ENCODE peak calls at places on chromosome 14, in eight cellular contexts. X is progenitor cell of endocrine pancreas, E is brain microvascular endothelial cell, W is GM23338, N is D721Med, L is colonic mucosa, H is transverse colon, S is AG04450. Z is an unnamed sample.
A peak's percentile ranks its signal among the peaks of the same experiment; 100 is the strongest.

GRCh38 chr14:102777711-102778615 is 714 bp downstream of the TRAF3 start:
- DNase-seq in X (no peak), H (peak; percentile 26), E (peak; percentile 14), W (peak; percentile 33), N (no peak), S (no peak), L (no peak), Z (peak; percentile 47)

GRCh38 chr14:92646952-92647461 is 101.4 kb downstream of the LGMN start:
- DNase-seq in H (peak; percentile 46), S (peak; percentile 84), W (no peak), L (no peak), X (no peak), E (peak; percentile 48), N (no peak), Z (peak; percentile 75)

GRCh38 chr14:41604793-41605534 is 1.7 kb upstream of the LRFN5 start:
- DNase-seq in L (peak; percentile 16), W (peak; percentile 93), H (no peak), X (peak; percentile 59), E (no peak), N (no peak), S (peak; percentile 66), Z (peak; percentile 91)

GRCh38 chr14:96055065-96055752 is 16.0 kb downstream of the C14orf132 start:
- DNase-seq in E (peak; percentile 54), L (no peak), S (no peak), X (no peak), N (no peak), H (no peak), W (no peak), Z (peak; percentile 31)

GRCh38 chr14:100440207-100440631 is 117.1 kb downstream of the SLC25A47 start:
- DNase-seq in S (peak; percentile 15), N (peak; percentile 50), W (peak; percentile 78), L (peak; percentile 84), X (peak; percentile 30), H (peak; percentile 82), E (peak; percentile 29), Z (peak; percentile 76)

GRCh38 chr14:75487155-75487671 is 35.1 kb upstream of the BATF start:
- DNase-seq in E (no peak), S (no peak), H (no peak), L (no peak), N (no peak), W (no peak), X (no peak), Z (no peak)

GRCh38 chr14:74988993-74989392 is 13.7 kb upstream of the EIF2B2 start:
- DNase-seq in X (no peak), H (no peak), L (no peak), S (no peak), E (no peak), N (no peak), W (peak; percentile 56), Z (no peak)

GRCh38 chr14:75545907-75546306 is 23.6 kb downstream of the BATF start:
- DNase-seq in H (no peak), X (no peak), S (no peak), W (no peak), L (no peak), N (no peak), E (no peak), Z (no peak)

GRCh38 chr14:72610096-72610830 is 283.6 kb downstream of the DPF3 start:
- DNase-seq in N (no peak), L (peak; percentile 10), H (no peak), X (no peak), E (no peak), S (no peak), W (no peak), Z (no peak)

GRCh38 chr14:101721951-101722661 is 39.4 kb upstream of the PPP2R5C start:
- DNase-seq in X (no peak), W (peak; percentile 53), S (no peak), N (no peak), E (no peak), H (peak; percentile 83), L (peak; percentile 71), Z (peak; percentile 50)

GRCh38 chr14:30849354-30849753 is 25.0 kb upstream of the COCH start:
- DNase-seq in W (no peak), S (no peak), E (no peak), H (peak; percentile 17), L (no peak), N (no peak), X (no peak), Z (no peak)

GRCh38 chr14:72183631-72184030 is 251.4 kb downstream of the RGS6 start:
- DNase-seq in W (no peak), L (no peak), E (no peak), N (no peak), X (no peak), H (no peak), S (no peak), Z (no peak)

GRCh38 chr14:24815543-24815942 is 181.6 kb upstream of the GZMB start:
- DNase-seq in S (no peak), X (no peak), N (no peak), E (no peak), L (no peak), W (no peak), H (no peak), Z (no peak)

GRCh38 chr14:55097894-55098560 is 31.0 kb upstream of the LGALS3 start:
- DNase-seq in E (no peak), X (no peak), W (no peak), L (no peak), S (no peak), H (peak; percentile 71), N (no peak), Z (no peak)

GRCh38 chr14:94127330-94127729 is 2.1 kb downstream of the IFI27L2 start:
- DNase-seq in H (no peak), S (no peak), X (no peak), E (no peak), W (no peak), L (no peak), N (no peak), Z (no peak)

GRCh38 chr14:94128216-94128839 is 1.1 kb downstream of the IFI27L2 start:
- DNase-seq in H (no peak), L (no peak), S (no peak), W (no peak), E (no peak), X (no peak), N (no peak), Z (no peak)

GRCh38 chr14:94126800-94127199 is 2.6 kb downstream of the IFI27L2 start:
- DNase-seq in L (no peak), H (no peak), W (no peak), X (no peak), N (no peak), S (no peak), E (no peak), Z (no peak)

GRCh38 chr14:94129758-94130414 is 482 bp upstream of the IFI27L2 start:
- DNase-seq in L (peak; percentile 59), N (no peak), E (peak; percentile 35), W (peak; percentile 73), X (no peak), H (no peak), S (no peak), Z (peak; percentile 42)

GRCh38 chr14:94129111-94129757 is at the start of gene IFI27L2:
- DNase-seq in H (peak; percentile 74), E (peak; percentile 78), X (peak; percentile 48), L (peak; percentile 81), S (peak; percentile 24), N (peak; percentile 75), W (peak; percentile 92), Z (peak; percentile 84)
- TF ChIP-seq CTCF in H (peak; percentile 58), E (peak; percentile 39), X (peak; percentile 52), L (no peak), S (peak; percentile 40), N (no peak), W (no peak), Z (peak; percentile 39)

DNA sequence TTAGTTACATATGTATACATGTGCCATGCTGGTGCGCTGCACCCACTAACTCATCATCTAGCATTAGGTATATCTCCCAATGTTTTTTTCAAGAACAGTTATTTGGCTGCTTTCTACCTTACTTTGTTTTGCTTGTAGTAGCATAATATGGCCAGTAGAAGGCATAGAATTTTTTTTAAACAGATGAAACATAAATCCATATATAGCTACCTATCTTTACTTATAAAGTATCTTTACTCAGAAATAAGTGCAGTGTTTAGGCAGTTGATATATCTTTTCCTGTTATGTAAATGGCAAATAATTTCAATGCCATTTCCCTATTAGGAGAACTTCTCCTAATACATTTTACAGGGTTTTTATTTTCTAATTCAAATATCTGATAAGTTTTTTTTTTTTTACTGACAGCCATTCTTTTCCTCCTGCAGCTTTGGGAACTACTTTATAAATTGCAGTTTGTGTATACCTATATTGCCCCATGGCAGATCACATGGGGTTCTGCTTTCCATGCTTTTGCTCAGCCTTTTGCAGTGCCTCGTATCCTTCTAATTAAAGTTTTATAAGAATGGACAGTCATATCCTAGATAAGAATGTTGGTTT is 143.1 kb downstream of the PCNX1 start:
- DNase-seq in S (no peak), L (no peak), N (no peak), X (no peak), H (no peak), W (peak; percentile 10), E (no peak), Z (peak; percentile 29)
- TF ChIP-seq CTCF in S (peak; percentile 50), L (no peak), N (peak; percentile 29), X (peak; percentile 56), H (peak; percentile 36), W (no peak), E (peak; percentile 42), Z (peak; percentile 49)

DNA sequence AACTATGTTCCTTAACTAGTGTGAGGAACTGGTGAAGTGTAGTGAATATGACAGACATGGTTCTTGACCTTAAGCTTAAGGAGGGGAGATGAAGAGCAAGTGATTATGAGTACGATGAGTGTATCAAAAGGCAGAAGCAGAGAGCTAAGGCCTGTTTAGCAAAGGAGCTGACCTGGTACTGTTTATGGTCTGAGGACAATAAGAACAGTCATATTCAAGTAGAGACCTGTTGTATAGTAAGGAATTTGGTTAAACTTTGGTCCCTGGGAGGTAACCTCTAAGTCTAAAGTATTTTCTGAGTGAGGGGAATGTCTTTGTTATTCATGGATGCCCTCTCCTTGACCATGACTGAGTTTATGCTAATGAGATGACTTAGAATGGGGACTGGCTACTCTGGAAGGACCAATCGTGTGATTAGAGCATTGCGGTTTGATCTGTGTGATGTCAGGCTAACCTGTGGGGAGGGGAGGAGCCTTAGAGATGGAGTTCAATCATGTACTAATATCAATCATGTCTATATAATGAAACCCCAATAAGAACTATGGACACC is 389.3 kb downstream of the BMP4 start:
- DNase-seq in S (no peak), E (no peak), W (peak; percentile 65), N (no peak), L (no peak), H (no peak), X (no peak), Z (no peak)
- TF ChIP-seq CTCF in S (no peak), E (no peak), W (no peak), N (no peak), L (no peak), H (no peak), X (no peak), Z (no peak)

GRCh38 chr14:78152246-78153068 is 17.7 kb upstream of the NRXN3 start:
- DNase-seq in S (no peak), W (no peak), L (no peak), X (no peak), H (no peak), E (no peak), N (no peak), Z (no peak)

GRCh38 chr14:78153069-78153351 is 17.2 kb upstream of the NRXN3 start:
- DNase-seq in X (no peak), S (no peak), W (no peak), L (no peak), H (no peak), E (no peak), N (no peak), Z (peak; percentile 29)

GRCh38 chr14:78157855-78158436 is 12.2 kb upstream of the NRXN3 start:
- DNase-seq in H (no peak), N (no peak), L (no peak), S (no peak), X (peak; percentile 60), W (peak; percentile 54), E (no peak), Z (peak; percentile 29)

GRCh38 chr14:78156196-78156595 is 14.0 kb upstream of the NRXN3 start:
- DNase-seq in X (no peak), W (no peak), L (no peak), E (no peak), N (no peak), H (no peak), S (no peak), Z (no peak)

GRCh38 chr14:78154827-78155226 is 15.3 kb upstream of the NRXN3 start:
- DNase-seq in E (no peak), N (no peak), W (peak; percentile 61), H (no peak), L (no peak), S (no peak), X (no peak), Z (no peak)
- TF ChIP-seq CTCF in E (no peak), N (no peak), W (peak; percentile 80), H (no peak), L (no peak), S (no peak), X (peak; percentile 16), Z (no peak)

Z was measured in astrocyte of the spinal cord.